ENCODE peak calls at places on chromosomes 1 and 21, in four cellular contexts. One of them, this sample, is unnamed.

GRCh38 chr1:163875214-163875926 is 553.6 kb downstream of the NUF2 start:
- DNase-seq in HEK293T: no peak
- DNase-seq in T-cell: no peak
- DNase-seq in uterus: peak
- DNase-seq in this sample: peak

GRCh38 chr1:109719337-109719837 is 7.3 kb downstream of the GSTM5 start:
- DNase-seq in uterus: no peak
- DNase-seq in HEK293T: no peak
- DNase-seq in T-cell: no peak
- DNase-seq in this sample: peak

GRCh38 chr1:65762081-65762862 is 30.4 kb upstream of the PDE4B start:
- DNase-seq in T-cell: no peak
- DNase-seq in uterus: no peak
- DNase-seq in HEK293T: no peak
- DNase-seq in this sample: peak

GRCh38 chr1:78114034-78114956 is 68.5 kb downstream of the GIPC2 start:
- DNase-seq in T-cell: peak
- DNase-seq in uterus: peak
- DNase-seq in HEK293T: peak
- DNase-seq in this sample: peak

GRCh38 chr1:29828526-29829447 is 592.5 kb downstream of the PTPRU start:
- DNase-seq in HEK293T: no peak
- DNase-seq in uterus: no peak
- DNase-seq in T-cell: no peak
- DNase-seq in this sample: no peak

GRCh38 chr1:54887665-54888071 is 673 bp upstream of the DHCR24 start:
- DNase-seq in HEK293T: no peak
- DNase-seq in uterus: no peak
- DNase-seq in T-cell: no peak
- DNase-seq in this sample: peak

GRCh38 chr1:179231923-179232322 is 2.4 kb upstream of the ABL2 start:
- DNase-seq in uterus: no peak
- DNase-seq in T-cell: no peak
- DNase-seq in HEK293T: no peak
- DNase-seq in this sample: peak

GRCh38 chr1:30273456-30273855 is 449.9 kb downstream of the MATN1 start:
- DNase-seq in uterus: no peak
- DNase-seq in T-cell: no peak
- DNase-seq in HEK293T: no peak
- DNase-seq in this sample: no peak

GRCh38 chr21:37253991-37254390 is 13.1 kb downstream of the VPS26C start:
- DNase-seq in uterus: no peak
- DNase-seq in HEK293T: peak
- DNase-seq in T-cell: no peak
- DNase-seq in this sample: no peak

GRCh38 chr1:22850681-22851080 is 122.0 kb downstream of the LACTBL1 start:
- DNase-seq in T-cell: no peak
- DNase-seq in HEK293T: no peak
- DNase-seq in uterus: no peak
- DNase-seq in this sample: no peak

GRCh38 chr1:101291562-101292035 is 54.8 kb downstream of the S1PR1 start:
- DNase-seq in uterus: no peak
- DNase-seq in T-cell: no peak
- DNase-seq in HEK293T: no peak
- DNase-seq in this sample: peak

GRCh38 chr1:31862071-31862470 is 46.2 kb upstream of the SPOCD1 start:
- DNase-seq in uterus: no peak
- DNase-seq in HEK293T: no peak
- DNase-seq in T-cell: no peak
- DNase-seq in this sample: no peak